ENCODE peak calls at places on chromosomes 11 and 22, in ten cellular contexts. C, L, Q, H, W, Y, V, M, K and T are unnamed samples.

GRCh38 chr22:27669798-27670599 is 131.6 kb downstream of the MN1 start:
- DNase-seq in Q (no peak), H (no peak), Y (no peak), L (no peak), V (no peak), M (no peak), C (no peak), W (peak; percentile 50), K (no peak), T (no peak)

GRCh38 chr11:112352907-112353306 is 92.2 kb upstream of the PLET1 start:
- DNase-seq in C (no peak), K (no peak), M (no peak), H (no peak), Y (no peak), Q (no peak), V (no peak), W (no peak), L (no peak), T (no peak)

GRCh38 chr11:12540913-12541587 is 133.2 kb upstream of the TEAD1 start:
- DNase-seq in K (no peak), Y (no peak), H (no peak), V (no peak), W (peak; percentile 90), M (peak; percentile 84), Q (no peak), L (no peak), C (no peak), T (no peak)

GRCh38 chr22:19661156-19661555 is 53.1 kb upstream of the SEPTIN5 start:
- DNase-seq in K (no peak), H (no peak), L (no peak), Q (no peak), Y (no peak), V (no peak), W (no peak), C (no peak), M (no peak), T (no peak)

GRCh38 chr11:70332567-70332966 is 62.1 kb downstream of the PPFIA1 start:
- DNase-seq in H (no peak), C (no peak), M (no peak), Y (no peak), L (no peak), W (no peak), K (no peak), V (no peak), Q (no peak), T (no peak)

GRCh38 chr11:75495749-75496641 is 29.7 kb downstream of the GDPD5 start:
- DNase-seq in Y (no peak), K (no peak), L (no peak), C (no peak), W (no peak), H (no peak), V (no peak), M (no peak), Q (no peak), T (no peak)

GRCh38 chr11:57763568-57763967 is 2.0 kb downstream of the CTNND1 start:
- DNase-seq in C (no peak), Q (peak; percentile 68), K (peak; percentile 27), V (no peak), M (no peak), W (peak; percentile 55), Y (no peak), L (no peak), H (no peak), T (no peak)

GRCh38 chr11:116170526-116171120 is 602.2 kb downstream of the BUD13 start:
- DNase-seq in Q (peak; percentile 44), Y (no peak), H (no peak), C (no peak), V (no peak), K (no peak), M (no peak), L (no peak), W (no peak), T (no peak)

GRCh38 chr11:35009941-35010337 is 93.5 kb downstream of the PDHX start:
- DNase-seq in V (no peak), C (no peak), Y (no peak), K (no peak), M (no peak), W (no peak), H (no peak), L (no peak), Q (peak; percentile 54), T (no peak)

GRCh38 chr11:134393638-134394037 is 18.4 kb downstream of the B3GAT1 start:
- DNase-seq in V (no peak), W (no peak), K (peak; percentile 33), H (peak; percentile 25), C (no peak), L (no peak), M (no peak), Y (no peak), Q (peak; percentile 49), T (peak; percentile 17)

GRCh38 chr11:14454861-14455632 is 44.6 kb downstream of the COPB1 start:
- DNase-seq in Y (no peak), W (peak; percentile 41), K (no peak), M (peak; percentile 36), Q (peak; percentile 28), V (peak; percentile 11), L (no peak), H (no peak), C (no peak), T (no peak)

GRCh38 chr11:2555376-2555775 is 110.6 kb downstream of the KCNQ1 start:
- DNase-seq in H (no peak), W (no peak), C (no peak), V (no peak), L (peak; percentile 3), Y (peak; percentile 3), Q (no peak), K (no peak), M (no peak), T (no peak)

GRCh38 chr11:3855808-3856491 is 486 bp downstream of the STIM1 start:
- DNase-seq in H (peak; percentile 14), L (peak; percentile 55), K (no peak), V (no peak), Y (no peak), Q (peak; percentile 59), C (no peak), M (peak; percentile 20), W (no peak), T (no peak)

GRCh38 chr11:2684581-2684980 is 15.2 kb downstream of the KCNQ1OT1 start:
- DNase-seq in H (no peak), Q (no peak), L (no peak), V (no peak), C (no peak), K (no peak), Y (no peak), M (no peak), W (no peak), T (no peak)

GRCh38 chr11:133776671-133777070 is 68.6 kb downstream of the SPATA19 start:
- DNase-seq in Y (no peak), H (no peak), C (no peak), L (no peak), K (no peak), M (no peak), V (no peak), Q (no peak), W (no peak), T (no peak)

GRCh38 chr22:48937032-48937639 is 890.5 kb downstream of the BRD1 start:
- DNase-seq in V (no peak), Q (no peak), H (no peak), M (no peak), C (no peak), K (no peak), W (no peak), Y (no peak), L (no peak), T (no peak)

GRCh38 chr22:46169628-46170027 is 19.3 kb downstream of the PPARA start:
- DNase-seq in Y (no peak), W (no peak), Q (no peak), V (no peak), L (no peak), C (no peak), M (no peak), K (no peak), H (no peak), T (no peak)

GRCh38 chr11:12044799-12045198 is 36.4 kb upstream of the DKK3 start:
- DNase-seq in C (no peak), V (no peak), Y (no peak), Q (no peak), K (peak; percentile 40), L (no peak), H (no peak), M (no peak), W (no peak), T (no peak)

GRCh38 chr11:62150887-62151736 is 27.3 kb downstream of the INCENP start:
- DNase-seq in M (no peak), K (no peak), C (no peak), Q (no peak), H (no peak), L (no peak), V (no peak), Y (no peak), W (no peak), T (no peak)